ENCODE peak calls at places on chromosomes 1 and 21, in five cellular contexts. E, J, T, R and Q are unnamed samples.

GRCh38 chr21:38326429-38326828 is 69.6 kb downstream of the KCNJ15 start:
- DNase-seq in E (no peak), J (no peak), T (no peak), R (no peak), Q (no peak)

GRCh38 chr1:229231754-229232119 is 39.2 kb upstream of the RAB4A start:
- DNase-seq in E (no peak), J (no peak), T (no peak), R (no peak), Q (no peak)

GRCh38 chr1:182968151-182968741 is 15.3 kb upstream of the SHCBP1L start:
- DNase-seq in E (peak; percentile 69), J (no peak), T (peak; percentile 88), R (no peak), Q (no peak)

GRCh38 chr1:96927125-96927524 is 205.5 kb downstream of the PTBP2 start:
- DNase-seq in E (peak; percentile 56), J (no peak), T (no peak), R (no peak), Q (no peak)

GRCh38 chr1:8283058-8283884 is 34.6 kb upstream of the SLC45A1 start:
- DNase-seq in E (no peak), J (no peak), T (no peak), R (peak; percentile 37), Q (no peak)

GRCh38 chr1:100206301-100206700 is 28.2 kb upstream of the LRRC39 start:
- DNase-seq in E (no peak), J (no peak), T (no peak), R (no peak), Q (no peak)

GRCh38 chr1:112974646-112975045 is 18.6 kb upstream of the SLC16A1 start:
- DNase-seq in E (no peak), J (peak; percentile 62), T (no peak), R (no peak), Q (peak; percentile 54)

GRCh38 chr1:12370241-12370980 is 140.6 kb downstream of the VPS13D start:
- DNase-seq in E (no peak), J (no peak), T (no peak), R (no peak), Q (no peak)

GRCh38 chr1:25774921-25775774 is 24.8 kb upstream of the SELENON start:
- DNase-seq in E (no peak), J (no peak), T (peak; percentile 52), R (no peak), Q (no peak)

GRCh38 chr1:198449727-198450433 is 90.6 kb downstream of the ATP6V1G3 start:
- DNase-seq in E (peak; percentile 72), J (peak; percentile 86), T (peak; percentile 37), R (no peak), Q (no peak)

GRCh38 chr1:176786274-176786673 is 323.3 kb downstream of the PAPPA2 start:
- DNase-seq in E (no peak), J (no peak), T (no peak), R (no peak), Q (no peak)

GRCh38 chr1:205275133-205275532 is 46.4 kb downstream of the NUAK2 start:
- DNase-seq in E (no peak), J (no peak), T (no peak), R (peak; percentile 88), Q (peak; percentile 98)

GRCh38 chr21:38831526-38832467 is 26.1 kb downstream of the ETS2 start:
- DNase-seq in E (peak; percentile 94), J (peak; percentile 18), T (peak; percentile 79), R (peak; percentile 68), Q (peak; percentile 28)

GRCh38 chr1:55049914-55050278 is 10.5 kb downstream of the PCSK9 start:
- DNase-seq in E (peak; percentile 50), J (peak; percentile 74), T (no peak), R (no peak), Q (peak; percentile 95)

GRCh38 chr1:151819951-151820623 is 11.5 kb downstream of the RORC start:
- DNase-seq in E (no peak), J (no peak), T (peak; percentile 57), R (peak; percentile 40), Q (no peak)

GRCh38 chr1:53107570-53108322 is 34.7 kb downstream of the SLC1A7 start:
- DNase-seq in E (peak; percentile 95), J (no peak), T (peak; percentile 91), R (peak; percentile 62), Q (peak; percentile 92)

GRCh38 chr1:185238447-185238846 is 78.6 kb downstream of the IVNS1ABP start:
- DNase-seq in E (peak; percentile 9), J (no peak), T (no peak), R (no peak), Q (no peak)

GRCh38 chr1:23217421-23218115 is at the start of gene HTR1D:
- DNase-seq in E (no peak), J (no peak), T (no peak), R (no peak), Q (no peak)

GRCh38 chr1:53889304-53890298 is at the start of gene YIPF1:
- DNase-seq in E (peak; percentile 79), J (peak; percentile 88), T (peak; percentile 80), R (peak; percentile 92), Q (peak; percentile 52)

GRCh38 chr1:85047472-85048295 is 616 bp downstream of the MCOLN3 start:
- DNase-seq in E (no peak), J (no peak), T (no peak), R (no peak), Q (no peak)

GRCh38 chr1:183403386-183403957 is 14.7 kb downstream of the NMNAT2 start:
- DNase-seq in E (no peak), J (no peak), T (no peak), R (no peak), Q (no peak)

GRCh38 chr1:230787471-230787870 is 40.3 kb downstream of the CAPN9 start:
- DNase-seq in E (no peak), J (no peak), T (no peak), R (no peak), Q (no peak)
- TF ChIP-seq CTCF in E (no peak), J (no peak), T (no peak), R (no peak), Q (no peak)

DNA sequence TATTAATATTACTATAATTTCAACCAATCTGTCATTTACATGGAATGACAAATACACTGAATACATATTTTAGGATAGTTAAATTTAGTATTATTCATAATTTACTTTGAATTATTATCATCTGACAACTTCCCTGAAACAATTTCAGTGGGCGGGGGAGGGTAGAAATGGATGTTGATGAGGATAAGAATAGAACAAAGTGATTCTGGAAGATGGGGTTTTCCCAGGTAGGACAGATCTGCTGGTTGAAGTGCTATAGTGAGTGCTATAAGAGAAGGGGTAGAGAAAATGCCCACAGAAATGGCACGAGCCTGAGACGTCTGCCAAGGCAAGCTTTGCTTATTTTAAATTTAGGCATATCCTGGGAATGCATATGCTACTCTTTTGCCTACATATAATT is 3.2 kb downstream of the CFH start:
- DNase-seq in E (no peak), J (peak; percentile 2), T (no peak), R (no peak), Q (no peak)
- H3K4me3 ChIP-seq in E (no peak overlapping the region), J (no peak overlapping the region), T (no peak overlapping the region), R (no peak overlapping the region), Q (no peak overlapping the region)

DNA sequence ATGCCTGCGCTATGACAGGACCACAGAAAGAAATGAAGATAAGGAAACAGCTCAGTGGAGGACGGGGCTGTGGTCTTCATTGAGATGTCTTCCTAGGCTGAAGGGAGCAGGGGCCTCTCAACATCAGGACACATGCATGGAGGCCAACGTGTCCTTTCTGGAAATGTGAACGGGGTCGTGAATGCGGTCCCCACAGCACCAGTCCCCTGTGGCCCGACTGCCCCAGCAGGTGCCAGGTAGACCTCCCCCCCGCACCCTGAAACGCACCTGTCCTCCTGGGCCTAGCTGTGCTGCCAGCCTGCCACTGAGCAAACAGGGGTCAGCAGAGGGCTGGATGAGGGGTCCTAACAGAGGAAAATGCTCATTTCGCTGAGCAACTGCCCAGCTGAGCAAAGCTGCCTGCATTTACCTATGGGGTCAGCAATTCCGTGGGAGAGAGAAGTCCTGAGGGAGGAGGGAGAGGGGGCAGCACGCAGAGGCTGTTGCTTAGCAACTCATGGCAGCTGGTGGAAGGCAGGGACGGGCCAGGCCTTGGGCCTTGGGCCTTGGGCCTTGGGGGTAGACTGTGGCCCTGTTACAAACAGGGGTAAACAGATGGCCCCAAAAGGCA is 77.4 kb downstream of the NPHP4 start:
- DNase-seq in E (no peak), J (no peak), T (no peak), R (no peak), Q (no peak)
- TF ChIP-seq CTCF in E (no peak), J (no peak), T (no peak), R (no peak), Q (no peak)

GRCh38 chr1:38476784-38477175 is 382.8 kb downstream of the RRAGC start:
- DNase-seq in E (no peak), J (no peak), T (no peak), R (no peak), Q (no peak)
- H3K4me3 ChIP-seq in E (peak overlapping the region; percentile 38), J (no peak overlapping the region), T (no peak overlapping the region), R (peak overlapping the region; percentile 30), Q (no peak overlapping the region)

GRCh38 chr1:16999863-17000262 is 11.9 kb downstream of the ATP13A2 start:
- DNase-seq in E (no peak), J (no peak), T (no peak), R (no peak), Q (no peak)
- TF ChIP-seq CTCF in E (no peak), J (no peak), T (no peak), R (no peak), Q (no peak)